ENCODE peak calls at places on chromosomes 6 and 20, in seven cellular contexts. B is astrocyte, N is transverse colon, G is cardiac muscle cell, V is esophagus squamous epithelium, D is stomach, F is right lobe of liver. W is an unnamed sample. For H3K9me3, the result is how much of the 10 kb centered on the place peaks cover.

GRCh38 chr6:3022765-3023662 is 23.3 kb downstream of the NQO2 start:
- DNase-seq in F (no peak), D (no peak), G (no peak), B (no peak), N (no peak), V (no peak), W (no peak)

GRCh38 chr6:45116714-45117410 is 211.3 kb upstream of the RUNX2 start:
- DNase-seq in D (no peak), F (no peak), G (no peak), N (no peak), B (peak), V (no peak), W (no peak)

GRCh38 chr6:35425284-35425683 is 26.9 kb upstream of the FANCE start:
- DNase-seq in V (no peak), F (no peak), G (no peak), N (no peak), B (peak), D (no peak), W (no peak)

GRCh38 chr6:365835-366234 is 25.7 kb upstream of the IRF4 start:
- DNase-seq in D (no peak), F (no peak), B (no peak), G (no peak), N (no peak), V (no peak), W (no peak)

GRCh38 chr6:152594726-152595125 is 42.4 kb downstream of the SYNE1 start:
- DNase-seq in N (no peak), G (no peak), F (no peak), D (no peak), B (no peak), V (no peak), W (no peak)

GRCh38 chr6:132910759-132911158 is 96.4 kb downstream of the RPS12 start:
- DNase-seq in N (no peak), D (no peak), G (no peak), V (no peak), F (no peak), B (no peak), W (no peak)

GRCh38 chr20:50533061-50533460 is 22.9 kb downstream of the PTPN1 start:
- DNase-seq in D (no peak), F (no peak), N (no peak), B (no peak), G (no peak), V (no peak), W (no peak)

GRCh38 chr20:14963262-14963663 is 625.9 kb upstream of the FLRT3 start:
- DNase-seq in G (no peak), B (peak), D (no peak), F (no peak), N (no peak), V (no peak), W (no peak)

GRCh38 chr6:130778946-130779657 is 48.1 kb upstream of the SMLR1 start:
- DNase-seq in D (no peak), B (peak), G (no peak), F (no peak), V (no peak), N (no peak), W (no peak)

GRCh38 chr20:50283922-50284810 is 93.5 kb downstream of the CEBPB start:
- DNase-seq in F (peak), N (peak), V (no peak), D (peak), G (no peak), B (peak), W (peak)

GRCh38 chr20:51387125-51387865 is 155.2 kb downstream of the NFATC2 start:
- DNase-seq in D (no peak), F (no peak), B (no peak), V (no peak), N (no peak), G (no peak), W (no peak)

GRCh38 chr20:36098364-36098763 is 56.2 kb upstream of the EPB41L1 start:
- DNase-seq in V (no peak), D (peak), B (peak), F (no peak), G (no peak), N (peak), W (no peak)

GRCh38 chr6:125872259-125872921 is 81.6 kb downstream of the NCOA7 start:
- DNase-seq in F (no peak), B (peak), V (no peak), G (no peak), N (no peak), D (no peak), W (no peak)

GRCh38 chr6:33273924-33274902 is 2.3 kb downstream of the RPS18 start:
- DNase-seq in D (no peak), F (no peak), N (no peak), V (no peak), G (no peak), B (no peak), W (no peak)

GRCh38 chr20:6231551-6231950 is 108.7 kb upstream of the FERMT1 start:
- DNase-seq in F (no peak), G (no peak), N (no peak), D (no peak), V (no peak), B (peak), W (no peak)

GRCh38 chr6:10852281-10852965 is 14.1 kb upstream of the MAK start:
- DNase-seq in N (no peak), F (no peak), G (no peak), B (no peak), V (no peak), D (no peak), W (no peak)

GRCh38 chr20:1818895-1819294 is 76.3 kb upstream of the SIRPA start:
- DNase-seq in B (no peak), D (no peak), G (no peak), F (peak), N (no peak), V (no peak), W (no peak)

GRCh38 chr20:48919336-48919881 is 2.1 kb upstream of the ARFGEF2 start:
- DNase-seq in D (no peak), F (no peak), V (no peak), B (no peak), N (no peak), G (no peak), W (no peak)

GRCh38 chr6:30770164-30770563 is 25.8 kb upstream of the IER3 start:
- DNase-seq in D (no peak), B (peak), G (no peak), V (no peak), F (no peak), N (no peak), W (no peak)

GRCh38 chr20:44541957-44542356 is 20.1 kb upstream of the SERINC3 start:
- DNase-seq in N (no peak), D (no peak), V (no peak), G (peak), F (no peak), B (no peak), W (no peak)

GRCh38 chr6:15682965-15683822 is 20.4 kb upstream of the DTNBP1 start:
- DNase-seq in V (no peak), D (no peak), G (no peak), F (no peak), N (peak), B (no peak), W (no peak)

GRCh38 chr20:47358672-47359532 is 2.4 kb upstream of the ZMYND8 start:
- DNase-seq in D (peak), G (peak), V (peak), N (peak), F (peak), B (peak), W (peak)

GRCh38 chr6:151494235-151494950 is 576 bp downstream of the CCDC170 start:
- DNase-seq in N (no peak), D (peak), B (peak), G (peak), V (no peak), F (peak), W (peak)

GRCh38 chr6:158002249-158002950 is 20.7 kb downstream of the SYNJ2 start:
- DNase-seq in F (no peak), G (no peak), N (peak), D (peak), B (no peak), V (peak), W (peak)

GRCh38 chr6:63926258-63926657 is 290.7 kb downstream of the PHF3 start:
- DNase-seq in B (no peak), G (no peak), D (no peak), N (no peak), V (no peak), F (no peak), W (no peak)

GRCh38 chr6:127317275-127318128 is 25.9 kb downstream of the ECHDC1 start:
- DNase-seq in V (no peak), N (no peak), D (no peak), G (no peak), F (no peak), B (no peak), W (no peak)

GRCh38 chr20:41428285-41428684 is 61.7 kb upstream of the EMILIN3 start:
- DNase-seq in V (no peak), B (peak), F (no peak), D (no peak), N (no peak), G (no peak), W (no peak)

GRCh38 chr6:127918506-127919427 is 17.9 kb upstream of the THEMIS start:
- DNase-seq in G (no peak), V (no peak), N (no peak), D (no peak), B (no peak), F (no peak), W (no peak)

GRCh38 chr6:114092943-114093342 is 122.0 kb upstream of the HDAC2 start:
- DNase-seq in V (no peak), D (no peak), B (no peak), G (no peak), F (no peak), N (no peak), W (no peak)

GRCh38 chr20:63973636-63974401 is 4.1 kb upstream of the ZNF512B start:
- DNase-seq in N (peak), V (no peak), G (peak), B (peak), D (peak), F (peak), W (peak)

GRCh38 chr6:48016027-48016755 is 94.8 kb downstream of the PTCHD4 start:
- DNase-seq in V (no peak), B (no peak), N (no peak), D (no peak), F (no peak), G (no peak), W (no peak)

GRCh38 chr6:30722280-30723112 is 2.3 kb downstream of the TUBB start:
- DNase-seq in F (peak), N (peak), G (peak), B (no peak), V (no peak), D (peak), W (peak)

GRCh38 chr20:16806886-16807285 is 58.7 kb downstream of the OTOR start:
- DNase-seq in D (no peak), V (no peak), G (no peak), F (no peak), B (peak), N (no peak), W (no peak)

GRCh38 chr20:39986231-39986904 is 702.7 kb downstream of the MAFB start:
- DNase-seq in D (no peak), F (peak), B (peak), G (peak), N (peak), V (no peak), W (peak)

GRCh38 chr20:8788831-8789230 is 280.1 kb upstream of the PLCB4 start:
- DNase-seq in B (no peak), G (no peak), F (no peak), V (no peak), D (no peak), N (peak), W (no peak)

GRCh38 chr6:80502871-80503270 is 396.4 kb downstream of the BCKDHB start:
- DNase-seq in V (no peak), D (no peak), F (no peak), N (no peak), B (no peak), G (no peak), W (no peak)

GRCh38 chr6:142045380-142046270 is 87.1 kb upstream of the GJE1 start:
- DNase-seq in F (no peak), B (no peak), G (peak), N (no peak), D (no peak), V (no peak), W (no peak)
- H3K4me3 ChIP-seq in F (no peak), B (no peak), G (no peak), N (no peak), D (no peak), V (no peak), W (no peak)

DNA sequence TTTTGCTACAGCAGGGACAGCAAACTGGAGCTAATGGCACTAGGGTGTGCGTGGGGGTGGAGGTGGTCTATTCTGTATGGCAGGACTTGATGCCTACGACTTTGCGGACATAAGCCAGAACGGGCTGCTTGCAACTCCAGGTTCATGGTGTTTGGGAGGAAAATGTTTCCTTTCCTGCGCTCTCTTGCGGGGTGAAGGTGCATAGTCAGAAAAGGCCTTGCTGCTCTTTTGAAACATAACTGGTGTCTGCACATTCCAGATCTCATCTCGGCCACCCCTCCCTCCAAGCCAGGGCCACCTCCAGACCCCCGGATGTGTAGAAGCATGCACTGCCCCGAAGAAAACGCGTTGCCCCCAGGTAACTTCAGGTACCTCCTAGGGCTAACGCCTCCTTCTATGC is 8.1 kb downstream of the FOXA2 start:
- DNase-seq in N (no peak), B (no peak), F (no peak), D (no peak), V (no peak), G (no peak), W (no peak)
- TF ChIP-seq CTCF in N (no peak), B (no peak), F (no peak), D (no peak), V (no peak), G (no peak), W (no peak)

GRCh38 chr20:31488171-31488570 is 13.1 kb downstream of the REM1 start:
- DNase-seq in B (no peak), D (no peak), G (no peak), V (no peak), F (no peak), N (no peak), W (no peak)
- H3K9me3 ChIP-seq in B (under half), D (under half), G (under half), V (under half), F (under half), N (under half), W (under half)

GRCh38 chr20:61977387-61977786 is 88.3 kb downstream of the TAF4 start:
- DNase-seq in B (no peak), F (no peak), V (no peak), N (no peak), G (no peak), D (no peak), W (no peak)

GRCh38 chr20:61978491-61978890 is 87.2 kb downstream of the TAF4 start:
- DNase-seq in N (no peak), G (no peak), V (no peak), B (no peak), F (no peak), D (no peak), W (no peak)

GRCh38 chr20:61979701-61980635 is 85.7 kb downstream of the TAF4 start:
- DNase-seq in N (no peak), F (no peak), G (no peak), V (no peak), B (no peak), D (no peak), W (no peak)

GRCh38 chr20:61980647-61981583 is 84.8 kb downstream of the TAF4 start:
- DNase-seq in B (no peak), D (peak), F (no peak), G (peak), V (no peak), N (no peak), W (no peak)

DNA sequence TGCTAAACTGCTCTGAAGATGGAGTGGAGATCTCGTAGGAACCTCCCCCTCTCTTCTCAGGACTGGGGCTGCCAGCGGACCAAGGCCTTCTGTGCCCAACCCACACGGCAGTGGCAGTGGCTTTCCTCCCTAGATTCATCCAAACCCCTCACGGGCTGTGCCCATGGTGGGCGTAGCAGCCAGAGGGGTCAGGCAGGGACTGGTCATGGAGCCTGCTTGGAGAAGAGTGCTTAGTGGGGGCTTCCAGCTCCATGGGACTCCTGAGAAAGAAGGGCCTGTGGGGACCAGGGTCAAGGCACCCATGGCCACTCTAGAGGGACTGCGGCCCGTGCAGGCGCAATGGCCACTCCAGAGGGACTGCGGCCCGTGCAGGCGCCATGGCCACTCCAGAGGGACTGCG is 86.6 kb downstream of the TAF4 start:
- DNase-seq in N (no peak), D (no peak), G (no peak), F (no peak), B (no peak), V (no peak), W (no peak)
- H3K4me3 ChIP-seq in N (no peak), D (no peak), G (no peak), F (no peak), B (no peak), V (no peak), W (no peak)

GRCh38 chr20:20461526-20461925 is 93.6 kb downstream of the INSM1 start:
- DNase-seq in B (no peak), F (no peak), V (no peak), D (no peak), G (no peak), N (no peak), W (no peak)

GRCh38 chr20:20466341-20466879 is 98.5 kb downstream of the INSM1 start:
- DNase-seq in G (no peak), F (no peak), D (no peak), V (no peak), N (no peak), B (peak), W (no peak)

GRCh38 chr20:20462185-20462584 is 94.3 kb downstream of the INSM1 start:
- DNase-seq in V (no peak), N (no peak), F (no peak), G (no peak), B (no peak), D (no peak), W (no peak)

GRCh38 chr20:20463933-20464374 is 96.0 kb downstream of the INSM1 start:
- DNase-seq in V (no peak), F (no peak), B (peak), G (no peak), N (no peak), D (no peak), W (no peak)

DNA sequence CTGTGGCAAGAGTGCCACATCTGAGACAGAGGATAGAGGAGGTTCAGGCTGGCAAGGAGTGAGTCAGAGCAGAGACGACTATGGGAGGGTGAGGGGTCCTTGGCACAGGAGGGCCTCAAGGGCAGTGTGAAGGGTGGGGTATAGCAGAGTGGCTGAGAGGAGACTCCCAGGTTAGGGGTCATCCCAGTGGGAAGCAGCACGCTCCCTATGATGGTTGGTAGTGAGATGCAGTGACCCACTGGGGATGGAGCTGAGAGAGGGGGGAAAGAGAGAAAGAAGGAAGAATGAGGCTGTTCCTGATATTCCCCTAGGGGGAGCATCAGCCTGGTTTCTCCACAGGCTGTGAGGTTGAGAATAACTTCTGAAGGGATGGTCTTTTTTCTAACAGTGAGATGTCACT is 97.4 kb downstream of the INSM1 start:
- DNase-seq in V (no peak), G (no peak), F (no peak), N (no peak), B (no peak), D (no peak), W (no peak)
- TF ChIP-seq CTCF in V (no peak), G (peak), F (peak), N (no peak), B (peak), D (no peak), W (no peak)

DNA sequence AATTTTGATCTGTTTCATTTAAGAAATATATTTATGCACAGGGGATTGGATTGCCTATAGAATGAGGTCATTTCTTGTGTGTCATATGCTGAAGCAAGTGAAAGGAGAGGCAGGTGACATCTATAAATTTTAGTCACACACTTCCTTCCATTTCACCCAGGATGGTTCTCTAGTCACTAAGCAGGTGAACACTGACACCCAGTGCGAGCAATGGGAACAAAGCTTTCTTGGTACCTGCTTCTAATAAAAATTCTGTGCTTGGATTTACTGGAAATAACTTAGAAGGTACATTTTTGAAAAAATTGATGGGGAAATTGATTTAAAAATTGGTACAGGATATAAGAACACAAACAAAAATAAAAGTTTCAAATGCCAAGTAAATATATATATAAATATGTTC is 66.9 kb upstream of the MC3R start:
- DNase-seq in B (no peak), D (no peak), G (no peak), F (no peak), N (peak), V (no peak), W (no peak)
- H3K9me3 ChIP-seq in B (under half), D (under half), G (under half), F (under half), N (under half), V (under half), W (under half)